ENCODE peak calls at places on chromosomes 1 and 21, in five cellular contexts. Q is psoas muscle, X is mucosa of descending colon, N is SK-N-SH, H is astrocyte. Y is an unnamed sample.

GRCh38 chr1:219812491-219813221 is 115.7 kb downstream of the SLC30A10 start:
- DNase-seq in Q (no peak), X (no peak), N (peak), H (peak), Y (peak)

GRCh38 chr1:226447932-226448670 is 40.2 kb upstream of the PARP1 start:
- DNase-seq in Q (no peak), X (no peak), N (no peak), H (peak), Y (no peak)

GRCh38 chr1:244789276-244789580 is 46.2 kb upstream of the COX20 start:
- DNase-seq in Q (no peak), X (no peak), N (no peak), H (no peak), Y (no peak)

GRCh38 chr21:25750085-25750484 is 15.3 kb downstream of the GABPA start:
- DNase-seq in Q (no peak), X (no peak), N (no peak), H (no peak), Y (no peak)

GRCh38 chr1:226017070-226017469 is 17.9 kb upstream of the SDE2 start:
- DNase-seq in Q (no peak), X (no peak), N (no peak), H (no peak), Y (no peak)

GRCh38 chr1:206768472-206769330 is 1.9 kb upstream of the IL19 start:
- DNase-seq in Q (no peak), X (no peak), N (no peak), H (no peak), Y (no peak)

GRCh38 chr1:161440312-161440894 is 64.9 kb upstream of the FCGR2A start:
- DNase-seq in Q (peak), X (peak), N (peak), H (peak), Y (peak)

GRCh38 chr1:27961646-27962221 is 2.0 kb downstream of the XKR8 start:
- DNase-seq in Q (no peak), X (no peak), N (no peak), H (no peak), Y (no peak)

GRCh38 chr1:42209516-42210370 is 45.2 kb upstream of the GUCA2A start:
- DNase-seq in Q (no peak), X (no peak), N (no peak), H (no peak), Y (no peak)

GRCh38 chr1:164685656-164686055 is 126.7 kb downstream of the PBX1 start:
- DNase-seq in Q (no peak), X (no peak), N (no peak), H (no peak), Y (no peak)

GRCh38 chr1:66276229-66276628 is 257.7 kb upstream of the SGIP1 start:
- DNase-seq in Q (no peak), X (no peak), N (no peak), H (no peak), Y (peak)

GRCh38 chr1:236568285-236568894 is 35.9 kb downstream of the HEATR1 start:
- DNase-seq in Q (no peak), X (no peak), N (no peak), H (no peak), Y (no peak)

GRCh38 chr1:175176246-175176645 is 16.3 kb downstream of the KIAA0040 start:
- DNase-seq in Q (no peak), X (no peak), N (no peak), H (no peak), Y (no peak)

GRCh38 chr1:195495720-195496635 is 1112.3 kb downstream of the KCNT2 start:
- DNase-seq in Q (no peak), X (no peak), N (no peak), H (no peak), Y (no peak)

GRCh38 chr1:12595839-12596821 is 21.9 kb downstream of the DHRS3 start:
- DNase-seq in Q (peak), X (peak), N (peak), H (peak), Y (no peak)

GRCh38 chr21:44637018-44637850 is at the start of gene KRTAP10-10:
- DNase-seq in Q (no peak), X (no peak), N (no peak), H (no peak), Y (no peak)

GRCh38 chr21:34606621-34607020 is 8.3 kb downstream of the RCAN1 start:
- DNase-seq in Q (no peak), X (no peak), N (no peak), H (no peak), Y (no peak)

GRCh38 chr1:41540886-41541591 is 56.6 kb upstream of the EDN2 start:
- DNase-seq in Q (no peak), X (no peak), N (no peak), H (peak), Y (no peak)

GRCh38 chr1:204361781-204362180 is 2.1 kb upstream of the PLEKHA6 start:
- DNase-seq in Q (no peak), X (no peak), N (no peak), H (no peak), Y (no peak)

GRCh38 chr1:44315521-44315920 is 39.5 kb downstream of the ERI3 start:
- DNase-seq in Q (no peak), X (no peak), N (no peak), H (no peak), Y (no peak)

GRCh38 chr1:15324867-15325335 is 77.9 kb downstream of the FHAD1 start:
- DNase-seq in Q (no peak), X (no peak), N (no peak), H (no peak), Y (no peak)
- TF ChIP-seq CTCF in Q (no peak), X (no peak), N (no peak), H (no peak), Y (no peak)

DNA sequence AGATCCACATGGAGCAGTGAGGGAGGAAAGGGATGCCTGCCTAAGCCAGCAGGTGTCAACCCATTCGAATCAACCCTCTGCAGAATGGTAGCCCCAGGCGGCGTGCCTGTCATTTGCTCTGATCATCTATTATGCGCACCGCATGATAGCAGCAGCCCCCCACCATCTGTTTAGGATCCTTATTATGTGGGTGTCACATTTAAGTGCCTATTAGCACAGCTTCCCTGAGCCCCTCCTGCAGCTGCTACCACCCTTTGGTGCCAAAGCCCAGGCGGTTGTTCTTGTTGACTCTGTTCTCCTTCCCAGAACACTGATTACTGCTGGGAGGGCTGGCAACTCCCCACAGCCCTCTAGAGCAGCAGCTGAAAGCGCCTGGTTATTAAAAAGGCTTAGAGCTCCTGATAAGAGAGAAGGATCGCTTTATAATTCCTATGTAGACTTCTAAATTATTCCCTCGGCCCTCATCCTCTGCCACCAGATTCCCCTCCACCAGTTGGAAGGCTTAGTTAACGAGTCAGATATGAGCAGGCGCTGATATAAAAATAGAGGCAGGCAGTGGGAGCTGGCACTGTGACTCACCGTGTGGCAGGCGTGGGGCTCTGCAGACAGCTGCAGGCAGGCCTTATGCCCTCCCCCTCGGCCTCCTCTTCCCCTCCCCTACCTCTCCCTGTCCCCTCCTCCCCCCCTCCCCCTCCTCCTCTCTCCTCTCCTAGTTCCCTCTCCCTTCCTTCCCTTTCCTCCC is 23.0 kb downstream of the ACTA1 start:
- DNase-seq in Q (peak), X (no peak), N (peak), H (peak), Y (no peak)
- TF ChIP-seq CTCF in Q (no peak), X (no peak), N (no peak), H (no peak), Y (no peak)

GRCh38 chr1:233477359-233477758 is 136.5 kb upstream of the KCNK1 start:
- DNase-seq in Q (no peak), X (no peak), N (no peak), H (no peak), Y (no peak)
- TF ChIP-seq CTCF in Q (no peak), X (no peak), N (peak), H (no peak), Y (peak)

GRCh38 chr1:84642776-84643175 is 47.5 kb downstream of the SSX2IP start:
- DNase-seq in Q (no peak), X (no peak), N (no peak), H (no peak), Y (no peak)

GRCh38 chr1:84643183-84643582 is 47.1 kb downstream of the SSX2IP start:
- DNase-seq in Q (no peak), X (no peak), N (no peak), H (no peak), Y (no peak)

GRCh38 chr1:84644472-84644871 is 45.8 kb downstream of the SSX2IP start:
- DNase-seq in Q (no peak), X (no peak), N (no peak), H (no peak), Y (no peak)
- TF ChIP-seq CTCF in Q (no peak), X (no peak), N (no peak), H (peak), Y (no peak)

GRCh38 chr1:68496680-68497357 is at the start of gene DEPDC1:
- DNase-seq in Q (peak), X (peak), N (peak), H (peak), Y (peak)

GRCh38 chr1:68493193-68493592 is 3.7 kb downstream of the DEPDC1 start:
- DNase-seq in Q (no peak), X (no peak), N (no peak), H (no peak), Y (no peak)

GRCh38 chr1:68497358-68497698 is 446 bp upstream of the DEPDC1 start:
- DNase-seq in Q (no peak), X (no peak), N (no peak), H (no peak), Y (no peak)

GRCh38 chr1:68495532-68495931 is 1.4 kb downstream of the DEPDC1 start:
- DNase-seq in Q (no peak), X (no peak), N (peak), H (no peak), Y (peak)

DNA sequence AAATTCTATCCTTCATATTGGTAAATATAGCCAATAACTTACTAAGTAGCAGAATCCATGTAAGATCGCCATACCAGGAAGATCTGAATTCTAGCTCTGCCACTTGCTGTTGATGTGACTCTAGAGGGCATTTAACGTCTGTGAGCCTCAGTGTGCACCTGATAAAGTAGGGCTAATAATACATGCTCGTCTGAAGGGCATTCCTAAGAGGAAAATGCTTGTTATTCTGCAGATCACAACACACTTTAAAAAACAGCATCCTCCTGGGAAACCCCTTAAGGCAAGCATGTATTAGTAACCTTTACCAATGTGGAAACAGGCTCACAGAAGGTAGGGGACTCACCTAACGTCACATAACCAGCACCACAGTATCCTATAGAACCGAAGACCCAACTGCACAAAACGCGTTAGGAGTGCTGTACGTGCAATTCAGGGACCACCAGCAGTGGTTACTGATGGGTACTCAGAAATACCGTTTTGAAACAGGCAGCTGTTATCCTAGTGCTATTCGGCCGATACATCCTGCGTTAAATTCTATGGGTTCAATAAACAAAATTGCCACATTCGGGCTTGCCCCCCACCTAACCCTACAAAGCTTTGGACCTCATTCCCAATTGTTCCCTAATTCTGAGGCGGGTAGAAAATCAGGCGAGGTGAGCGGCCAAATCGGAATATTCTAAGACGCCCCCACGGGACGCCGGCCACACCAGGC is 758 bp downstream of the DEPDC1 start:
- DNase-seq in Q (no peak), X (no peak), N (peak), H (no peak), Y (peak)
- TF ChIP-seq CTCF in Q (no peak), X (no peak), N (no peak), H (no peak), Y (no peak)

DNA sequence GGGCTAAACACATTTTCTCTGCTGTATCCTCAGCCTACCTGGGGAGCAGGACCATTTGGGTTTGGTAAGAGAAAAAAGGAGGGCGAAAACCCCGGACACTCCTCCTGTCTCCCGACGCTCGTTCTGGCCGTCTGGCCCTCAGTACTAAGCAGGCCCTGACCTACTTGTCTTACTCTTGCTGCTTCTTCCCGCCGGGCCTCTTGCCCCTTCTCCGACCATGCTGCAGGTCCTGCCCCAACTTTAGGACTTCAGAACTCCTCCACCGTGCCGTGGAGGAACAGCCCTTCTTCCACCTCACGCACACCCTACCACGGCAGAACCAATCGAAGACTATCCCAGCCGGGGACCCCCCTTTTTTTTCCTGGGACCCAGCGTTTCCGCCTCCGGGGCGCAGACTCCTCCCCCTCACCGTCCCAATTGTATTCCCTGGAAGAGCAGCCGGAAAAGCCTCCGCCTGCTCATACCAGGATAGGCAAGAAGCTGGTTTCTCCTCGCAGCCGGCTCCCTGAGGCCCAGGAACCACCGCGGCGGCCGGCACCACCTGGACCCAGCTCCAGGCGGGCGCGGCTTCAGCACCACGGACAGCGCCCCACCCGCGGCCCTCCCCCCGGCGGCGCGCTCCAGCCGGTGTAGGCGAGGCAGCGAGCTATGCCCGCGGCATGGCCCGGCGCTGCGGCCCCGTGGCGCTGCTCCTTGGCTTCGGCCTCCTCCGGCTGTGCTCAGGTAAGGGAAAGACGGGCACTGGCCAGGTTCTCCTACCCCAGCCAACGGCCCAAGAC is at the start of gene CHRNB2:
- DNase-seq in Q (peak), X (peak), N (peak), H (no peak), Y (peak)
- TF ChIP-seq CTCF in Q (no peak), X (no peak), N (no peak), H (no peak), Y (no peak)

DNA sequence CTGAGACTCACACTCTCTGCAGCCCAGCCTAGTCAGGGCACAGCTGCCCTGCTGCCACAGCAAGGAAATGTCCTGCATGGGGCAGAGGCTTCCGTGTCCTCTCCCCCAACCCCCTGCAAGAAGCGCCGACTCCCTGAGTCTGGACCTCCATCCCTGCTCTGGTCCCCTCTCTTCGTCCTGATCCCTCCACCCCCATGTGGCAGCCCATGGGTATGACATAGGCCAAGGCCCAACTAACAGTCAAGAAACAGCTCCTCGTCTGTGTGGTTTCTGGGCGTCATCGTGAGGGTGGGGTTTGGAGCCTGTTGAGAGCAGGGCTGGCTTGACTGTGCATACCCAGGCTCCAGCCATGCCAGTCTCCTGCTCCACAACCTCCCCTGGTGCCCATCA is 19.5 kb downstream of the FAAH start:
- DNase-seq in Q (peak), X (peak), N (peak), H (no peak), Y (peak)
- TF ChIP-seq CTCF in Q (no peak), X (no peak), N (no peak), H (no peak), Y (no peak)

GRCh38 chr1:171061425-171062143 is 29.1 kb upstream of the FMO3 start:
- DNase-seq in Q (no peak), X (no peak), N (no peak), H (no peak), Y (no peak)
- TF ChIP-seq CTCF in Q (no peak), X (no peak), N (no peak), H (no peak), Y (no peak)